ENCODE peak calls at places on chromosomes 6 and 20, in nine cellular contexts. X is upper lobe of right lung, J is MM.1S, F is GM12878, N is pancreas, K is small intestine, O is H9, B is lung, Z is SJSA1. G is an unnamed sample.
A peak's percentile ranks its signal among the peaks of the same experiment; 100 is the strongest.

GRCh38 chr20:32763202-32763999 is 1.2 kb downstream of the DNMT3B start:
- DNase-seq in N (peak; percentile 83), J (peak; percentile 58), B (no peak), X (peak; percentile 68), K (peak; percentile 23), F (no peak), Z (no peak), O (no peak), G (peak; percentile 43)

GRCh38 chr6:20791932-20792331 is 257.7 kb downstream of the CDKAL1 start:
- DNase-seq in X (no peak), N (no peak), K (no peak), J (no peak), O (no peak), Z (no peak), B (no peak), F (no peak), G (no peak)

GRCh38 chr6:150373260-150373701 is 4.5 kb downstream of the IYD start:
- DNase-seq in Z (no peak), K (no peak), X (no peak), J (no peak), B (no peak), F (no peak), O (no peak), N (no peak), G (peak; percentile 91)

GRCh38 chr20:39825950-39826349 is 863.1 kb downstream of the MAFB start:
- DNase-seq in N (no peak), X (no peak), Z (no peak), F (peak; percentile 62), J (no peak), O (no peak), B (no peak), K (no peak), G (no peak)

GRCh38 chr6:155091756-155092155 is 96.6 kb downstream of the TIAM2 start:
- DNase-seq in Z (no peak), B (no peak), J (no peak), O (no peak), K (no peak), F (no peak), X (no peak), N (no peak), G (no peak)

GRCh38 chr20:346640-347316 is at the start of gene NRSN2:
- DNase-seq in F (no peak), K (peak; percentile 34), X (peak; percentile 83), B (peak; percentile 55), J (no peak), Z (peak; percentile 62), N (peak; percentile 87), O (peak; percentile 66), G (peak; percentile 74)

GRCh38 chr20:4961746-4962145 is 39.6 kb downstream of the SLC23A2 start:
- DNase-seq in F (no peak), B (no peak), K (no peak), N (no peak), J (no peak), X (no peak), Z (no peak), O (no peak), G (no peak)

GRCh38 chr6:43814865-43815264 is 44.9 kb downstream of the VEGFA start:
- DNase-seq in F (no peak), X (no peak), J (no peak), B (no peak), N (no peak), K (peak; percentile 69), Z (no peak), O (no peak), G (no peak)

GRCh38 chr20:50054626-50055511 is 58.1 kb downstream of the UBE2V1 start:
- DNase-seq in O (no peak), N (no peak), X (no peak), K (no peak), J (no peak), F (no peak), B (no peak), Z (peak; percentile 98), G (peak; percentile 98)

GRCh38 chr6:77092971-77093370 is 370.3 kb downstream of the HTR1B start:
- DNase-seq in Z (no peak), X (no peak), N (no peak), K (no peak), F (no peak), B (no peak), O (no peak), J (no peak), G (no peak)

GRCh38 chr20:56433221-56433879 is 21.3 kb downstream of the CASS4 start:
- DNase-seq in X (no peak), Z (no peak), F (no peak), O (no peak), K (no peak), J (no peak), B (no peak), N (no peak), G (no peak)

GRCh38 chr6:75344021-75344420 is 59.4 kb upstream of the TMEM30A start:
- DNase-seq in O (no peak), J (no peak), K (no peak), N (no peak), B (no peak), X (no peak), F (no peak), Z (peak; percentile 12), G (no peak)

GRCh38 chr6:128759901-128760300 is 123.0 kb upstream of the LAMA2 start:
- DNase-seq in Z (no peak), K (no peak), O (no peak), F (no peak), N (peak; percentile 30), X (peak; percentile 55), B (no peak), J (no peak), G (no peak)

GRCh38 chr6:49550413-49551125 is at the start of gene C6orf141:
- DNase-seq in Z (no peak), X (peak; percentile 66), F (no peak), O (peak; percentile 90), N (peak; percentile 66), K (peak; percentile 53), J (peak; percentile 61), B (peak; percentile 44), G (peak; percentile 47)

GRCh38 chr6:110529355-110529754 is 52.9 kb upstream of the SLC22A16 start:
- DNase-seq in Z (peak; percentile 43), F (no peak), N (no peak), J (no peak), O (no peak), K (no peak), B (no peak), X (no peak), G (no peak)

GRCh38 chr6:37406942-37407341 is 26.1 kb upstream of the CMTR1 start:
- DNase-seq in X (no peak), O (no peak), F (no peak), B (no peak), Z (no peak), J (no peak), N (no peak), K (no peak), G (no peak)

GRCh38 chr6:144844596-144844995 is 559.5 kb downstream of the UTRN start:
- DNase-seq in J (no peak), N (no peak), F (no peak), Z (no peak), O (no peak), K (no peak), X (no peak), B (no peak), G (no peak)

GRCh38 chr6:28896505-28897392 is 27.0 kb downstream of the TRIM27 start:
- DNase-seq in X (peak; percentile 76), O (peak; percentile 61), Z (peak; percentile 79), K (peak; percentile 66), J (peak; percentile 64), B (peak; percentile 55), F (no peak), N (peak; percentile 76), G (peak; percentile 68)

GRCh38 chr6:141208101-141208500 is 924.6 kb upstream of the GJE1 start:
- DNase-seq in N (no peak), J (no peak), O (no peak), F (no peak), B (no peak), Z (no peak), K (no peak), X (no peak), G (no peak)

GRCh38 chr6:135146160-135146920 is 34.8 kb upstream of the MYB start:
- DNase-seq in J (no peak), K (no peak), F (no peak), X (no peak), O (no peak), N (no peak), B (no peak), Z (no peak), G (no peak)

GRCh38 chr6:39111280-39111679 is 3.7 kb downstream of the SAYSD1 start:
- DNase-seq in B (no peak), K (no peak), J (no peak), Z (no peak), X (no peak), F (no peak), O (no peak), N (no peak), G (no peak)

GRCh38 chr20:14334306-14334930 is 3.0 kb downstream of the FLRT3 start:
- DNase-seq in F (no peak), Z (no peak), N (no peak), X (no peak), O (peak; percentile 37), J (peak; percentile 62), K (peak; percentile 47), B (peak; percentile 47), G (peak; percentile 67)

GRCh38 chr6:111980168-111980567 is 73.7 kb upstream of the CCN6 start:
- DNase-seq in O (no peak), X (no peak), K (no peak), F (no peak), J (no peak), N (no peak), Z (no peak), B (no peak), G (no peak)

GRCh38 chr6:40466986-40467584 is 120.1 kb downstream of the LRFN2 start:
- DNase-seq in O (no peak), J (no peak), Z (no peak), N (no peak), F (no peak), K (no peak), X (no peak), B (no peak), G (no peak)
- H3K27ac ChIP-seq in O (no peak overlapping the region), J (no peak overlapping the region), Z (no peak overlapping the region), N (no peak overlapping the region), F (no peak overlapping the region), K (no peak overlapping the region), X (no peak overlapping the region), B (no peak overlapping the region), G (no peak overlapping the region)

GRCh38 chr6:106547556-106547955 is 81.7 kb downstream of the RTN4IP1 start:
- DNase-seq in Z (no peak), B (no peak), K (no peak), N (no peak), J (no peak), O (no peak), X (no peak), F (no peak), G (no peak)
- H3K27ac ChIP-seq in Z (peak overlapping the region; percentile 79), B (no peak overlapping the region), K (no peak overlapping the region), N (peak overlapping the region; percentile 34), J (no peak overlapping the region), O (no peak overlapping the region), X (peak overlapping the region; percentile 20), F (no peak overlapping the region), G (no peak overlapping the region)

GRCh38 chr6:159039885-159040258 is 4.9 kb downstream of the TAGAP start:
- DNase-seq in J (no peak), X (no peak), O (no peak), B (no peak), Z (no peak), N (no peak), K (no peak), F (no peak), G (no peak)
- H3K27ac ChIP-seq in J (peak overlapping the region; percentile 95), X (peak overlapping the region; percentile 63), O (no peak overlapping the region), B (no peak overlapping the region), Z (no peak overlapping the region), N (peak overlapping the region; percentile 15), K (no peak overlapping the region), F (peak overlapping the region; percentile 89), G (no peak overlapping the region)

GRCh38 chr6:16236009-16236501 is 2.3 kb upstream of the GMPR start:
- DNase-seq in J (no peak), K (no peak), F (no peak), B (no peak), X (no peak), Z (no peak), O (no peak), N (no peak), G (no peak)
- H3K27ac ChIP-seq in J (no peak overlapping the region), K (no peak overlapping the region), F (no peak overlapping the region), B (no peak overlapping the region), X (peak overlapping the region; percentile 55), Z (peak overlapping the region; percentile 16), O (no peak overlapping the region), N (peak overlapping the region; percentile 50), G (peak overlapping the region; percentile 2)

G was measured in thyroid gland.